ENCODE peak calls at places on chromosome 18, in four cellular contexts. X is kidney, M is heart left ventricle, W is spleen. N is an unnamed sample.

GRCh38 chr18:79248495-79249078 is 147.1 kb upstream of the NFATC1 start:
- DNase-seq in X (no peak), M (no peak), W (no peak), N (no peak)

GRCh38 chr18:79470547-79470946 is 74.8 kb downstream of the NFATC1 start:
- DNase-seq in X (no peak), M (no peak), W (no peak), N (no peak)

GRCh38 chr18:31877900-31878299 is 65.0 kb downstream of the TRAPPC8 start:
- DNase-seq in X (no peak), M (no peak), W (no peak), N (no peak)

GRCh38 chr18:51070545-51070944 is 40.5 kb downstream of the SMAD4 start:
- DNase-seq in X (no peak), M (no peak), W (no peak), N (peak; percentile 83)

GRCh38 chr18:46096651-46097300 is 1.3 kb downstream of the ATP5F1A start:
- DNase-seq in X (no peak), M (no peak), W (no peak), N (no peak)

GRCh38 chr18:45916302-45916701 is 50.8 kb downstream of the EPG5 start:
- DNase-seq in X (no peak), M (no peak), W (peak; percentile 44), N (no peak)

GRCh38 chr18:55088000-55088401 is 128.7 kb upstream of the CCDC68 start:
- DNase-seq in X (no peak), M (no peak), W (no peak), N (no peak)

GRCh38 chr18:75209952-75210261 is 690 bp upstream of the TSHZ1 start:
- DNase-seq in X (no peak), M (no peak), W (no peak), N (no peak)

GRCh38 chr18:34039194-34039593 is 185.5 kb downstream of the NOL4 start:
- DNase-seq in X (no peak), M (no peak), W (no peak), N (no peak)

GRCh38 chr18:11657152-11657551 is 31.9 kb upstream of the GNAL start:
- DNase-seq in X (no peak), M (no peak), W (no peak), N (no peak)

GRCh38 chr18:48816554-48816953 is 134.2 kb downstream of the SMAD7 start:
- DNase-seq in X (no peak), M (no peak), W (peak; percentile 24), N (no peak)

GRCh38 chr18:765764-766549 is 46.1 kb downstream of the YES1 start:
- DNase-seq in X (no peak), M (no peak), W (no peak), N (no peak)

GRCh38 chr18:43932140-43932539 is 654.9 kb upstream of the SYT4 start:
- DNase-seq in X (no peak), M (no peak), W (no peak), N (no peak)

GRCh38 chr18:49745051-49746014 is 68.0 kb downstream of the ACAA2 start:
- DNase-seq in X (no peak), M (no peak), W (no peak), N (no peak)

GRCh38 chr18:54712315-54712714 is 116.0 kb upstream of the RAB27B start:
- DNase-seq in X (no peak), M (no peak), W (no peak), N (peak; percentile 73)

GRCh38 chr18:44856157-44856556 is 175.5 kb downstream of the SETBP1 start:
- DNase-seq in X (no peak), M (no peak), W (no peak), N (no peak)

GRCh38 chr18:48488388-48488850 is 50.4 kb upstream of the CTIF start:
- DNase-seq in X (peak; percentile 84), M (peak; percentile 77), W (no peak), N (peak; percentile 88)

GRCh38 chr18:36075862-36076587 is 8.7 kb upstream of the RPRD1A start:
- DNase-seq in X (no peak), M (no peak), W (no peak), N (peak; percentile 75)

GRCh38 chr18:9182852-9183399 is 46.3 kb downstream of the ANKRD12 start:
- DNase-seq in X (no peak), M (no peak), W (no peak), N (no peak)

GRCh38 chr18:39341106-39341505 is 1775.5 kb upstream of the CELF4 start:
- DNase-seq in X (no peak), M (no peak), W (no peak), N (no peak)

GRCh38 chr18:79937103-79937860 is 14.2 kb downstream of the SLC66A2 start:
- DNase-seq in X (peak; percentile 21), M (peak; percentile 25), W (no peak), N (no peak)

GRCh38 chr18:74196220-74197119 is 48.1 kb downstream of the TIMM21 start:
- DNase-seq in X (no peak), M (no peak), W (no peak), N (peak; percentile 39)

GRCh38 chr18:80200171-80200931 is 47.0 kb downstream of the PARD6G start:
- DNase-seq in X (no peak), M (no peak), W (no peak), N (no peak)

GRCh38 chr18:32219431-32219830 is 29.6 kb downstream of the MEP1B start:
- DNase-seq in X (no peak), M (no peak), W (no peak), N (no peak)

GRCh38 chr18:21110667-21111350 is 804 bp downstream of the ROCK1 start:
- DNase-seq in X (peak; percentile 84), M (peak; percentile 72), W (peak; percentile 95), N (no peak)

GRCh38 chr18:70046207-70046606 is 98.5 kb upstream of the CD226 start:
- DNase-seq in X (no peak), M (no peak), W (no peak), N (peak; percentile 12)

GRCh38 chr18:48037481-48038271 is 107.2 kb upstream of the SMAD2 start:
- DNase-seq in X (peak; percentile 49), M (no peak), W (peak; percentile 76), N (no peak)

GRCh38 chr18:75654928-75655745 is 227.6 kb upstream of the SMIM21 start:
- DNase-seq in X (no peak), M (no peak), W (no peak), N (no peak)

GRCh38 chr18:12946549-12947354 is 1.1 kb upstream of the SEH1L start:
- DNase-seq in X (peak; percentile 84), M (peak; percentile 78), W (no peak), N (peak; percentile 85)
- TF ChIP-seq CTCF in X (no peak), M (no peak), W (no peak), N (peak; percentile 41)

DNA sequence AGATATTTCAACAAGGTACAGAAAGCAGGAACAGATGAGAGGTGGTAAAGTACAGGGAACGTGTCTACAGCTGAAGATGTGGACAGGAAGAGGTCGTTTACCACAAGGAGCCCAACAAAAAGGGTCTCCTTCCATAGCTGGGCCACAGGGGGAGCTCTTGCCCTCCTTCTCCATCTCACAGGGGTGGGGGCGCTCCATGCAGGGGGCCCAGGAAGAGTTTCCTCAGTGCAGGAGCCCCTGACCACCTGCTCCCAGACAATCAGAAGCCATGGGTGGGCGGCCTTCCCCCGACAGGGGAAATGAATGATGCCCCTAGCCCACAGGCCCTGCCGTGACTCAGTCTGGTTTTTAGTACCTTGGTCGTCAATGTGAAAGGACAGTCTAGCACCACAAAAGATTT is 163.6 kb upstream of the ZNF516 start:
- DNase-seq in X (no peak), M (no peak), W (no peak), N (no peak)
- TF ChIP-seq CTCF in X (no peak), M (peak; percentile 29), W (no peak), N (peak; percentile 56)

DNA sequence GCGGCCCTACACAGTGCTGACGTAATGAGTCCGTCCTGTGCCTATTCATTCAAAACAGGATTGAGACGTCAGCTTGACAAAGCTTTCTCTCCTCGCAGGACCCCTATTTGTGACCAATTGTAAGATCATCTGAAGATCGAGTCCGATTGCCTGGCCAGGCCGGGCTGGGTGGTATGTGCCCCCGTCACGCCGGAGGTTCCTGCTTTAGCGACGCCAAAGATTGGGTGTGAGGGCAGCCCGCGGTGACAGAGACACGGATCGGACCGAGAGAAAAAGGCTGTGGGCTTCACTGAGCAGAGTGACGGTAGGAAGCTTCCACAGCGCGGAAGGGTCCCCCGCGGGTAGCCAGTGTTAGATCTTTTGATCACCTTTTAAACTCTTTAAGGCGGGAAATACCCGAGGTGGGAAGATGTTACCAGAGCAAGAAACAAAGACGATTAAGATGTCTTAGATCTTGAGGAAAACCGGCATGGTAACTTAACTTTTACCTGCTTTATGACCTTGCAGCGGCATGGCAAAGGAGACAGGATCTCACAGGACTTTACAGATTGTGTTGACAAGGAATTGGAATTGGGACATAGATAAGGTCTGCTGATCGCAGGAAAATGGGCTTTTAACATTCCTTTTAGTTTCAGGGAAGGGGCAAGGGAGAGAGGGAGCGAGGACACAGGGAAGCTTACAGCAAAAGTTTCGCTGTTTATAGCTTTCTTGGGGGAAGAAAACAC is 220.0 kb downstream of the METTL4 start:
- DNase-seq in X (no peak), M (peak; percentile 24), W (no peak), N (no peak)
- TF ChIP-seq CTCF in X (no peak), M (no peak), W (no peak), N (no peak)

GRCh38 chr18:23619388-23619873 is 33.1 kb upstream of the NPC1 start:
- DNase-seq in X (no peak), M (peak; percentile 66), W (peak; percentile 76), N (no peak)
- TF ChIP-seq CTCF in X (no peak), M (peak; percentile 26), W (no peak), N (peak; percentile 22)

DNA sequence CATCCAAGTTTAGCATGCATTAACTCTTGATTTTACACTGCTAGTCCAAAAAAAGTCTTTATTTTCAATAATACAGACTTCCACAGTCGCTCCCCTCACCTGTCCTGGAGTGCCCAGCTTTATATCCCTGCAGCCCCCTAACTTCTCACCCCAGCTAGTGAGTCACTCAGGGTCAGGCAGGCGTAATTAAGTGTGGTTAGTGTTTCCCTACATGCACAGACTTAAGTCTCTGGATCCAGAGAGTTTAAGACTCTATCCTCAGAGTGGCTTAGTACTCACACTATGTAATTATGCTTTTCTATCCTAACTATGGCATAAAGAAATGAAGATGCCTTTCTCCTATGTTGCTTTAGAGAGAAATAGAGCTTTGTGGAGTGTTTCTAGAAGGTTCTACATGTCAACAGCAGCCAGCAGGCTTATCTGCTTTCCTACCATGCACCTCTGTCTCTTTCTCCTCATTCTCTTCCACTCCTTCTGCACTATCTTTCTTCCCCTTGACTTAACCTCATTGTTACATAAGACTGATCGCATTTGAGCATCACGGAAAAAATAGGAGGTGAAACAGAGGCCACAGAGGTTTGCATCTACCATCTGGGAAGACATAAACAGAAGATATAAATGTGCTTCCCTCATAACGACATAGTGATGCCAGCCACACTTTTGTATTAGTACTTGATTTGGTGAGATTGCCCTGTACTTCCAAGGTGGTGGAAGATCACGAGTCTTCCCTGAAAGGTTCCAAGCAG is 34.4 kb upstream of the PMAIP1 start:
- DNase-seq in X (no peak), M (no peak), W (no peak), N (no peak)
- TF ChIP-seq CTCF in X (no peak), M (no peak), W (no peak), N (no peak)

GRCh38 chr18:37314534-37314933 is 251.1 kb downstream of the CELF4 start:
- DNase-seq in X (no peak), M (no peak), W (no peak), N (no peak)
- TF ChIP-seq CTCF in X (no peak), M (no peak), W (no peak), N (peak; percentile 29)

GRCh38 chr18:5853253-5853652 is 42.1 kb downstream of the TMEM200C start:
- DNase-seq in X (no peak), M (no peak), W (no peak), N (no peak)

GRCh38 chr18:5851998-5852397 is 43.3 kb downstream of the TMEM200C start:
- DNase-seq in X (no peak), M (no peak), W (no peak), N (no peak)
- TF ChIP-seq CTCF in X (no peak), M (peak; percentile 25), W (no peak), N (peak; percentile 31)